ENCODE peak calls at places on chromosomes 12 and 14, in eight cellular contexts. One of them, this sample, is unnamed.

GRCh38 chr14:85172290-85172689 is 357.7 kb upstream of the FLRT2 start:
- DNase-seq in activated T-helper 1 cell treated with anti-CD3 and anti-CD28 coated beads, Interleukin-2, amount 50 U/mL, for 16 hours: no peak
- DNase-seq in cardiac muscle cell: no peak
- DNase-seq in amniotic stem cell: no peak
- DNase-seq in frontal cortex: no peak
- DNase-seq in CD8-positive, alpha-beta T cell: no peak
- DNase-seq in HuH-7.5: no peak
- DNase-seq in activated T-cell treated with anti-CD3 and anti-CD28 coated beads for 48 hours: no peak
- DNase-seq in this sample: no peak

GRCh38 chr12:66629138-66629880 is 49.6 kb downstream of the GRIP1 start:
- DNase-seq in cardiac muscle cell: peak; percentile 25
- DNase-seq in CD8-positive, alpha-beta T cell: no peak
- DNase-seq in activated T-cell treated with anti-CD3 and anti-CD28 coated beads for 48 hours: no peak
- DNase-seq in frontal cortex: no peak
- DNase-seq in HuH-7.5: no peak
- DNase-seq in activated T-helper 1 cell treated with anti-CD3 and anti-CD28 coated beads, Interleukin-2, amount 50 U/mL, for 16 hours: no peak
- DNase-seq in amniotic stem cell: no peak
- DNase-seq in this sample: no peak

GRCh38 chr14:70920608-70921007 is 13.3 kb downstream of the PCNX1 start:
- DNase-seq in HuH-7.5: no peak
- DNase-seq in amniotic stem cell: no peak
- DNase-seq in activated T-cell treated with anti-CD3 and anti-CD28 coated beads for 48 hours: no peak
- DNase-seq in cardiac muscle cell: no peak
- DNase-seq in frontal cortex: no peak
- DNase-seq in CD8-positive, alpha-beta T cell: no peak
- DNase-seq in activated T-helper 1 cell treated with anti-CD3 and anti-CD28 coated beads, Interleukin-2, amount 50 U/mL, for 16 hours: no peak
- DNase-seq in this sample: no peak

GRCh38 chr12:50924439-50925341 is 27.7 kb upstream of the HIGD1C start:
- DNase-seq in HuH-7.5: peak; percentile 32
- DNase-seq in activated T-helper 1 cell treated with anti-CD3 and anti-CD28 coated beads, Interleukin-2, amount 50 U/mL, for 16 hours: no peak
- DNase-seq in CD8-positive, alpha-beta T cell: peak; percentile 41
- DNase-seq in activated T-cell treated with anti-CD3 and anti-CD28 coated beads for 48 hours: no peak
- DNase-seq in amniotic stem cell: no peak
- DNase-seq in frontal cortex: no peak
- DNase-seq in cardiac muscle cell: peak; percentile 79
- DNase-seq in this sample: no peak

GRCh38 chr12:93122089-93122488 is 193.0 kb upstream of the EEA1 start:
- DNase-seq in activated T-cell treated with anti-CD3 and anti-CD28 coated beads for 48 hours: no peak
- DNase-seq in amniotic stem cell: no peak
- DNase-seq in CD8-positive, alpha-beta T cell: no peak
- DNase-seq in cardiac muscle cell: no peak
- DNase-seq in HuH-7.5: no peak
- DNase-seq in frontal cortex: no peak
- DNase-seq in activated T-helper 1 cell treated with anti-CD3 and anti-CD28 coated beads, Interleukin-2, amount 50 U/mL, for 16 hours: no peak
- DNase-seq in this sample: no peak

GRCh38 chr12:100427078-100427477 is 46.6 kb upstream of the NR1H4 start:
- DNase-seq in activated T-helper 1 cell treated with anti-CD3 and anti-CD28 coated beads, Interleukin-2, amount 50 U/mL, for 16 hours: no peak
- DNase-seq in activated T-cell treated with anti-CD3 and anti-CD28 coated beads for 48 hours: no peak
- DNase-seq in frontal cortex: no peak
- DNase-seq in cardiac muscle cell: no peak
- DNase-seq in CD8-positive, alpha-beta T cell: no peak
- DNase-seq in amniotic stem cell: peak; percentile 33
- DNase-seq in HuH-7.5: peak; percentile 29
- DNase-seq in this sample: no peak

GRCh38 chr12:106251636-106252035 is 3.8 kb upstream of the CKAP4 start:
- DNase-seq in frontal cortex: no peak
- DNase-seq in activated T-helper 1 cell treated with anti-CD3 and anti-CD28 coated beads, Interleukin-2, amount 50 U/mL, for 16 hours: no peak
- DNase-seq in activated T-cell treated with anti-CD3 and anti-CD28 coated beads for 48 hours: no peak
- DNase-seq in cardiac muscle cell: peak; percentile 17
- DNase-seq in CD8-positive, alpha-beta T cell: no peak
- DNase-seq in HuH-7.5: no peak
- DNase-seq in amniotic stem cell: no peak
- DNase-seq in this sample: no peak

GRCh38 chr14:37565550-37565949 is 29.5 kb downstream of the FOXA1 start:
- DNase-seq in activated T-cell treated with anti-CD3 and anti-CD28 coated beads for 48 hours: no peak
- DNase-seq in frontal cortex: no peak
- DNase-seq in CD8-positive, alpha-beta T cell: no peak
- DNase-seq in cardiac muscle cell: no peak
- DNase-seq in amniotic stem cell: no peak
- DNase-seq in activated T-helper 1 cell treated with anti-CD3 and anti-CD28 coated beads, Interleukin-2, amount 50 U/mL, for 16 hours: no peak
- DNase-seq in HuH-7.5: no peak
- DNase-seq in this sample: no peak

GRCh38 chr12:53670966-53671365 is 4.9 kb downstream of the ATP5MC2 start:
- DNase-seq in cardiac muscle cell: no peak
- DNase-seq in amniotic stem cell: no peak
- DNase-seq in HuH-7.5: no peak
- DNase-seq in CD8-positive, alpha-beta T cell: no peak
- DNase-seq in frontal cortex: no peak
- DNase-seq in activated T-helper 1 cell treated with anti-CD3 and anti-CD28 coated beads, Interleukin-2, amount 50 U/mL, for 16 hours: no peak
- DNase-seq in activated T-cell treated with anti-CD3 and anti-CD28 coated beads for 48 hours: no peak
- DNase-seq in this sample: no peak

GRCh38 chr14:65222434-65222833 is 120.1 kb upstream of the MAX start:
- DNase-seq in HuH-7.5: no peak
- DNase-seq in cardiac muscle cell: peak; percentile 58
- DNase-seq in activated T-helper 1 cell treated with anti-CD3 and anti-CD28 coated beads, Interleukin-2, amount 50 U/mL, for 16 hours: no peak
- DNase-seq in activated T-cell treated with anti-CD3 and anti-CD28 coated beads for 48 hours: peak; percentile 48
- DNase-seq in amniotic stem cell: peak; percentile 27
- DNase-seq in CD8-positive, alpha-beta T cell: peak; percentile 36
- DNase-seq in frontal cortex: peak; percentile 13
- DNase-seq in this sample: peak; percentile 27

GRCh38 chr12:28129031-28129430 is 61.2 kb upstream of the CCDC91 start:
- DNase-seq in frontal cortex: no peak
- DNase-seq in activated T-helper 1 cell treated with anti-CD3 and anti-CD28 coated beads, Interleukin-2, amount 50 U/mL, for 16 hours: no peak
- DNase-seq in CD8-positive, alpha-beta T cell: no peak
- DNase-seq in activated T-cell treated with anti-CD3 and anti-CD28 coated beads for 48 hours: no peak
- DNase-seq in HuH-7.5: no peak
- DNase-seq in amniotic stem cell: no peak
- DNase-seq in cardiac muscle cell: no peak
- DNase-seq in this sample: no peak

GRCh38 chr14:32438511-32438910 is 109.4 kb downstream of the AKAP6 start:
- DNase-seq in HuH-7.5: no peak
- DNase-seq in activated T-helper 1 cell treated with anti-CD3 and anti-CD28 coated beads, Interleukin-2, amount 50 U/mL, for 16 hours: no peak
- DNase-seq in CD8-positive, alpha-beta T cell: no peak
- DNase-seq in cardiac muscle cell: no peak
- DNase-seq in activated T-cell treated with anti-CD3 and anti-CD28 coated beads for 48 hours: no peak
- DNase-seq in amniotic stem cell: no peak
- DNase-seq in frontal cortex: no peak
- DNase-seq in this sample: no peak

GRCh38 chr14:56797569-56798446 is 12.5 kb downstream of the OTX2 start:
- DNase-seq in CD8-positive, alpha-beta T cell: peak; percentile 15
- DNase-seq in amniotic stem cell: no peak
- DNase-seq in activated T-cell treated with anti-CD3 and anti-CD28 coated beads for 48 hours: no peak
- DNase-seq in cardiac muscle cell: no peak
- DNase-seq in activated T-helper 1 cell treated with anti-CD3 and anti-CD28 coated beads, Interleukin-2, amount 50 U/mL, for 16 hours: no peak
- DNase-seq in frontal cortex: no peak
- DNase-seq in HuH-7.5: no peak
- DNase-seq in this sample: no peak

GRCh38 chr12:13610280-13610679 is 371.1 kb downstream of the GRIN2B start:
- DNase-seq in activated T-cell treated with anti-CD3 and anti-CD28 coated beads for 48 hours: no peak
- DNase-seq in CD8-positive, alpha-beta T cell: no peak
- DNase-seq in HuH-7.5: no peak
- DNase-seq in frontal cortex: no peak
- DNase-seq in activated T-helper 1 cell treated with anti-CD3 and anti-CD28 coated beads, Interleukin-2, amount 50 U/mL, for 16 hours: no peak
- DNase-seq in amniotic stem cell: no peak
- DNase-seq in cardiac muscle cell: no peak
- DNase-seq in this sample: no peak

GRCh38 chr12:49961993-49962764 is 507 bp downstream of the AQP5 start:
- DNase-seq in HuH-7.5: no peak
- DNase-seq in cardiac muscle cell: no peak
- DNase-seq in amniotic stem cell: no peak
- DNase-seq in CD8-positive, alpha-beta T cell: no peak
- DNase-seq in frontal cortex: no peak
- DNase-seq in activated T-cell treated with anti-CD3 and anti-CD28 coated beads for 48 hours: no peak
- DNase-seq in activated T-helper 1 cell treated with anti-CD3 and anti-CD28 coated beads, Interleukin-2, amount 50 U/mL, for 16 hours: no peak
- DNase-seq in this sample: no peak

GRCh38 chr12:29153231-29153630 is 4.2 kb downstream of the FAR2 start:
- DNase-seq in frontal cortex: no peak
- DNase-seq in activated T-cell treated with anti-CD3 and anti-CD28 coated beads for 48 hours: no peak
- DNase-seq in activated T-helper 1 cell treated with anti-CD3 and anti-CD28 coated beads, Interleukin-2, amount 50 U/mL, for 16 hours: no peak
- DNase-seq in HuH-7.5: no peak
- DNase-seq in amniotic stem cell: no peak
- DNase-seq in CD8-positive, alpha-beta T cell: no peak
- DNase-seq in cardiac muscle cell: no peak
- DNase-seq in this sample: no peak

GRCh38 chr14:103899316-103899715 is 28.9 kb upstream of the TDRD9 start:
- DNase-seq in frontal cortex: no peak
- DNase-seq in CD8-positive, alpha-beta T cell: no peak
- DNase-seq in activated T-cell treated with anti-CD3 and anti-CD28 coated beads for 48 hours: no peak
- DNase-seq in HuH-7.5: no peak
- DNase-seq in amniotic stem cell: no peak
- DNase-seq in cardiac muscle cell: no peak
- DNase-seq in activated T-helper 1 cell treated with anti-CD3 and anti-CD28 coated beads, Interleukin-2, amount 50 U/mL, for 16 hours: no peak
- DNase-seq in this sample: no peak

GRCh38 chr12:47317182-47317915 is 237.6 kb upstream of the AMIGO2 start:
- DNase-seq in amniotic stem cell: no peak
- DNase-seq in activated T-cell treated with anti-CD3 and anti-CD28 coated beads for 48 hours: no peak
- DNase-seq in CD8-positive, alpha-beta T cell: no peak
- DNase-seq in frontal cortex: no peak
- DNase-seq in cardiac muscle cell: no peak
- DNase-seq in activated T-helper 1 cell treated with anti-CD3 and anti-CD28 coated beads, Interleukin-2, amount 50 U/mL, for 16 hours: no peak
- DNase-seq in HuH-7.5: no peak
- DNase-seq in this sample: no peak

GRCh38 chr12:119841433-119842210 is 35.5 kb downstream of the CIT start:
- DNase-seq in activated T-cell treated with anti-CD3 and anti-CD28 coated beads for 48 hours: no peak
- DNase-seq in CD8-positive, alpha-beta T cell: no peak
- DNase-seq in activated T-helper 1 cell treated with anti-CD3 and anti-CD28 coated beads, Interleukin-2, amount 50 U/mL, for 16 hours: no peak
- DNase-seq in HuH-7.5: no peak
- DNase-seq in frontal cortex: no peak
- DNase-seq in amniotic stem cell: no peak
- DNase-seq in cardiac muscle cell: no peak
- DNase-seq in this sample: no peak

GRCh38 chr14:104112609-104113571 is 25.5 kb upstream of the KIF26A start:
- DNase-seq in frontal cortex: no peak
- DNase-seq in cardiac muscle cell: no peak
- DNase-seq in activated T-helper 1 cell treated with anti-CD3 and anti-CD28 coated beads, Interleukin-2, amount 50 U/mL, for 16 hours: no peak
- DNase-seq in amniotic stem cell: no peak
- DNase-seq in CD8-positive, alpha-beta T cell: no peak
- DNase-seq in HuH-7.5: no peak
- DNase-seq in activated T-cell treated with anti-CD3 and anti-CD28 coated beads for 48 hours: no peak
- DNase-seq in this sample: no peak

GRCh38 chr14:71206766-71207371 is 299.6 kb downstream of the PCNX1 start:
- DNase-seq in amniotic stem cell: peak; percentile 74
- DNase-seq in activated T-cell treated with anti-CD3 and anti-CD28 coated beads for 48 hours: no peak
- DNase-seq in CD8-positive, alpha-beta T cell: no peak
- DNase-seq in cardiac muscle cell: no peak
- DNase-seq in activated T-helper 1 cell treated with anti-CD3 and anti-CD28 coated beads, Interleukin-2, amount 50 U/mL, for 16 hours: no peak
- DNase-seq in HuH-7.5: no peak
- DNase-seq in frontal cortex: no peak
- DNase-seq in this sample: no peak

GRCh38 chr12:98998697-98999299 is 353.7 kb downstream of the APAF1 start:
- DNase-seq in CD8-positive, alpha-beta T cell: no peak
- DNase-seq in activated T-cell treated with anti-CD3 and anti-CD28 coated beads for 48 hours: no peak
- DNase-seq in amniotic stem cell: peak; percentile 29
- DNase-seq in cardiac muscle cell: peak; percentile 59
- DNase-seq in HuH-7.5: peak; percentile 32
- DNase-seq in activated T-helper 1 cell treated with anti-CD3 and anti-CD28 coated beads, Interleukin-2, amount 50 U/mL, for 16 hours: no peak
- DNase-seq in frontal cortex: peak; percentile 18
- DNase-seq in this sample: no peak

GRCh38 chr12:13713746-13714400 is 267.5 kb downstream of the GRIN2B start:
- DNase-seq in frontal cortex: no peak
- DNase-seq in activated T-cell treated with anti-CD3 and anti-CD28 coated beads for 48 hours: no peak
- DNase-seq in amniotic stem cell: no peak
- DNase-seq in activated T-helper 1 cell treated with anti-CD3 and anti-CD28 coated beads, Interleukin-2, amount 50 U/mL, for 16 hours: no peak
- DNase-seq in cardiac muscle cell: peak; percentile 1
- DNase-seq in HuH-7.5: no peak
- DNase-seq in CD8-positive, alpha-beta T cell: no peak
- DNase-seq in this sample: no peak

GRCh38 chr12:16756833-16757552 is 151.0 kb upstream of the LMO3 start:
- DNase-seq in activated T-cell treated with anti-CD3 and anti-CD28 coated beads for 48 hours: no peak
- DNase-seq in amniotic stem cell: no peak
- DNase-seq in CD8-positive, alpha-beta T cell: no peak
- DNase-seq in activated T-helper 1 cell treated with anti-CD3 and anti-CD28 coated beads, Interleukin-2, amount 50 U/mL, for 16 hours: no peak
- DNase-seq in HuH-7.5: no peak
- DNase-seq in frontal cortex: no peak
- DNase-seq in cardiac muscle cell: peak; percentile 16
- DNase-seq in this sample: no peak

GRCh38 chr12:117236456-117237001 is 46.3 kb upstream of the FBXO21 start:
- DNase-seq in CD8-positive, alpha-beta T cell: peak; percentile 61
- DNase-seq in HuH-7.5: peak; percentile 36
- DNase-seq in activated T-cell treated with anti-CD3 and anti-CD28 coated beads for 48 hours: peak; percentile 71
- DNase-seq in amniotic stem cell: no peak
- DNase-seq in cardiac muscle cell: peak; percentile 88
- DNase-seq in activated T-helper 1 cell treated with anti-CD3 and anti-CD28 coated beads, Interleukin-2, amount 50 U/mL, for 16 hours: peak; percentile 68
- DNase-seq in frontal cortex: peak; percentile 17
- DNase-seq in this sample: peak; percentile 13

GRCh38 chr12:49946497-49946896 is 4.0 kb upstream of the AQP2 start:
- DNase-seq in frontal cortex: no peak
- DNase-seq in activated T-helper 1 cell treated with anti-CD3 and anti-CD28 coated beads, Interleukin-2, amount 50 U/mL, for 16 hours: no peak
- DNase-seq in amniotic stem cell: no peak
- DNase-seq in activated T-cell treated with anti-CD3 and anti-CD28 coated beads for 48 hours: no peak
- DNase-seq in cardiac muscle cell: no peak
- DNase-seq in HuH-7.5: no peak
- DNase-seq in CD8-positive, alpha-beta T cell: no peak
- DNase-seq in this sample: no peak

GRCh38 chr14:95164506-95164905 is 7.2 kb upstream of the DICER1 start:
- DNase-seq in activated T-cell treated with anti-CD3 and anti-CD28 coated beads for 48 hours: no peak
- DNase-seq in activated T-helper 1 cell treated with anti-CD3 and anti-CD28 coated beads, Interleukin-2, amount 50 U/mL, for 16 hours: no peak
- DNase-seq in frontal cortex: no peak
- DNase-seq in HuH-7.5: no peak
- DNase-seq in CD8-positive, alpha-beta T cell: no peak
- DNase-seq in amniotic stem cell: no peak
- DNase-seq in cardiac muscle cell: no peak
- DNase-seq in this sample: no peak

GRCh38 chr14:99155173-99155777 is 116.7 kb downstream of the BCL11B start:
- DNase-seq in activated T-helper 1 cell treated with anti-CD3 and anti-CD28 coated beads, Interleukin-2, amount 50 U/mL, for 16 hours: no peak
- DNase-seq in cardiac muscle cell: no peak
- DNase-seq in frontal cortex: no peak
- DNase-seq in amniotic stem cell: no peak
- DNase-seq in HuH-7.5: no peak
- DNase-seq in CD8-positive, alpha-beta T cell: no peak
- DNase-seq in activated T-cell treated with anti-CD3 and anti-CD28 coated beads for 48 hours: no peak
- DNase-seq in this sample: no peak

GRCh38 chr14:99744199-99744872 is 48.9 kb upstream of the EML1 start:
- DNase-seq in activated T-cell treated with anti-CD3 and anti-CD28 coated beads for 48 hours: no peak
- DNase-seq in CD8-positive, alpha-beta T cell: no peak
- DNase-seq in HuH-7.5: no peak
- DNase-seq in amniotic stem cell: no peak
- DNase-seq in frontal cortex: no peak
- DNase-seq in activated T-helper 1 cell treated with anti-CD3 and anti-CD28 coated beads, Interleukin-2, amount 50 U/mL, for 16 hours: no peak
- DNase-seq in cardiac muscle cell: no peak
- DNase-seq in this sample: no peak

GRCh38 chr12:49026678-49027480 is 8.3 kb upstream of the PRKAG1 start:
- DNase-seq in cardiac muscle cell: no peak
- DNase-seq in frontal cortex: no peak
- DNase-seq in HuH-7.5: no peak
- DNase-seq in amniotic stem cell: no peak
- DNase-seq in activated T-helper 1 cell treated with anti-CD3 and anti-CD28 coated beads, Interleukin-2, amount 50 U/mL, for 16 hours: no peak
- DNase-seq in CD8-positive, alpha-beta T cell: no peak
- DNase-seq in activated T-cell treated with anti-CD3 and anti-CD28 coated beads for 48 hours: no peak
- DNase-seq in this sample: no peak

GRCh38 chr12:113700943-113701342 is 229.3 kb upstream of the LHX5 start:
- DNase-seq in frontal cortex: no peak
- DNase-seq in CD8-positive, alpha-beta T cell: no peak
- DNase-seq in cardiac muscle cell: no peak
- DNase-seq in HuH-7.5: no peak
- DNase-seq in amniotic stem cell: no peak
- DNase-seq in activated T-helper 1 cell treated with anti-CD3 and anti-CD28 coated beads, Interleukin-2, amount 50 U/mL, for 16 hours: no peak
- DNase-seq in activated T-cell treated with anti-CD3 and anti-CD28 coated beads for 48 hours: no peak
- DNase-seq in this sample: no peak

GRCh38 chr12:68122236-68122920 is 37.2 kb downstream of the IFNG start:
- DNase-seq in activated T-cell treated with anti-CD3 and anti-CD28 coated beads for 48 hours: no peak
- DNase-seq in cardiac muscle cell: no peak
- DNase-seq in activated T-helper 1 cell treated with anti-CD3 and anti-CD28 coated beads, Interleukin-2, amount 50 U/mL, for 16 hours: no peak
- DNase-seq in HuH-7.5: no peak
- DNase-seq in amniotic stem cell: no peak
- DNase-seq in frontal cortex: no peak
- DNase-seq in CD8-positive, alpha-beta T cell: no peak
- DNase-seq in this sample: no peak

GRCh38 chr12:11171953-11172675 is 1.1 kb downstream of the SMIM10L1 start:
- DNase-seq in CD8-positive, alpha-beta T cell: no peak
- DNase-seq in amniotic stem cell: no peak
- DNase-seq in HuH-7.5: no peak
- DNase-seq in frontal cortex: no peak
- DNase-seq in activated T-cell treated with anti-CD3 and anti-CD28 coated beads for 48 hours: no peak
- DNase-seq in cardiac muscle cell: peak; percentile 47
- DNase-seq in activated T-helper 1 cell treated with anti-CD3 and anti-CD28 coated beads, Interleukin-2, amount 50 U/mL, for 16 hours: no peak
- DNase-seq in this sample: no peak

GRCh38 chr12:71356569-71356968 is 83.0 kb upstream of the LGR5 start:
- DNase-seq in frontal cortex: no peak
- DNase-seq in activated T-cell treated with anti-CD3 and anti-CD28 coated beads for 48 hours: no peak
- DNase-seq in activated T-helper 1 cell treated with anti-CD3 and anti-CD28 coated beads, Interleukin-2, amount 50 U/mL, for 16 hours: no peak
- DNase-seq in HuH-7.5: no peak
- DNase-seq in CD8-positive, alpha-beta T cell: no peak
- DNase-seq in cardiac muscle cell: no peak
- DNase-seq in amniotic stem cell: no peak
- DNase-seq in this sample: no peak

This sample was measured in stimulated activated CD8-positive, alpha-beta memory T cell treated with anti-CD3 and anti-CD28 coated beads, Interleukin-15, amount 100 ng/mL, for 4 hours.